ENCODE peak calls at places on chromosome 18, in four cellular contexts. Q is heart right ventricle, N is lower lobe of right lung, C is MM.1S. P is an unnamed sample. For H3K27me3, the result is how much of the 10 kb centered on the place peaks cover.

GRCh38 chr18:48563027-48563426 is 24.2 kb downstream of the CTIF start:
- DNase-seq in Q (no peak), N (no peak), C (no peak), P (peak)

GRCh38 chr18:62505669-62506494 is 16.9 kb upstream of the ZCCHC2 start:
- DNase-seq in Q (no peak), N (no peak), C (peak), P (no peak)

GRCh38 chr18:62634991-62635630 is 80.2 kb upstream of the PHLPP1 start:
- DNase-seq in Q (no peak), N (no peak), C (no peak), P (no peak)

GRCh38 chr18:34976084-34976483 is 65.1 kb upstream of the MAPRE2 start:
- DNase-seq in Q (no peak), N (no peak), C (no peak), P (no peak)

GRCh38 chr18:56927795-56928194 is 219.1 kb upstream of the BOD1L2 start:
- DNase-seq in Q (no peak), N (no peak), C (no peak), P (no peak)

GRCh38 chr18:11976882-11977281 is 4.4 kb upstream of the IMPA2 start:
- DNase-seq in Q (no peak), N (no peak), C (no peak), P (no peak)

GRCh38 chr18:75204262-75204977 is 4.5 kb downstream of the PTGR3 start:
- DNase-seq in Q (peak), N (peak), C (no peak), P (no peak)

GRCh38 chr18:51890762-51891161 is 449.2 kb upstream of the DCC start:
- DNase-seq in Q (no peak), N (no peak), C (no peak), P (peak)

GRCh38 chr18:40109251-40110049 is 1845.6 kb upstream of the PIK3C3 start:
- DNase-seq in Q (no peak), N (no peak), C (peak), P (no peak)

GRCh38 chr18:34695300-34695699 is 14.8 kb upstream of the DTNA start:
- DNase-seq in Q (no peak), N (no peak), C (no peak), P (no peak)

GRCh38 chr18:13564579-13564978 is 161.8 kb downstream of the FAM210A start:
- DNase-seq in Q (peak), N (no peak), C (no peak), P (no peak)

GRCh38 chr18:11883153-11883552 is 25.0 kb downstream of the MPPE1 start:
- DNase-seq in Q (no peak), N (no peak), C (no peak), P (peak)

GRCh38 chr18:9705183-9705864 is 2.8 kb upstream of the RAB31 start:
- DNase-seq in Q (no peak), N (no peak), C (no peak), P (no peak)

GRCh38 chr18:50218432-50219197 is 23.7 kb upstream of the MYO5B start:
- DNase-seq in Q (no peak), N (no peak), C (peak), P (no peak)

GRCh38 chr18:14908541-14908940 is 160.6 kb downstream of the ANKRD30B start:
- DNase-seq in Q (no peak), N (no peak), C (no peak), P (no peak)

GRCh38 chr18:2495381-2495780 is 75.9 kb downstream of the METTL4 start:
- DNase-seq in Q (no peak), N (no peak), C (no peak), P (no peak)

GRCh38 chr18:9433616-9434239 is 41.6 kb upstream of the RALBP1 start:
- DNase-seq in Q (no peak), N (no peak), C (no peak), P (no peak)

GRCh38 chr18:78979682-78980278 is at the start of gene SALL3:
- DNase-seq in Q (no peak), N (no peak), C (no peak), P (no peak)
- H3K27me3 ChIP-seq in Q (half or more), N (half or more), C (under half), P (under half)

DNA sequence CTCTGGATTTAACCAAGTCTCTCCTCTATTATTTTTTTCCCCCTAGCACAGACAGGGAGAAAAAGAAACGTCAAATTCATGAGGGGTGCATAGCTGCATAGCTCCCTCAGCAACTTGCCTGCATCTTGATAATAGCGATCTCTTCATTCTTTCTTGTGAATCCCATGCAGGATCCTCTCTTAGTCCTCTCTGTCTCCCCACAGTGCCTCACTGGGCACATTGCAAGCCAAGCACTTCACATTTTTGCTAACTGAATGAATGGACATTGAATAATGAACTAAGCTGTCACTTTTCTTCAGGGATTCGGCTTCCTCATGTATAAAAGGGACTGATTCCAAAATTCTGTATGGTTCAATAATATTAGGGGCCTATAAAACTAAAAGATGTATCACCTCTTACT is 2.9 kb upstream of the EPB41L3 start:
- DNase-seq in Q (no peak), N (no peak), C (no peak), P (no peak)
- H3K27me3 ChIP-seq in Q (under half), N (under half), C (under half), P (half or more)

GRCh38 chr18:37252342-37252741 is 313.3 kb downstream of the CELF4 start:
- DNase-seq in Q (no peak), N (no peak), C (no peak), P (no peak)

GRCh38 chr18:37252854-37253396 is 312.7 kb downstream of the CELF4 start:
- DNase-seq in Q (no peak), N (no peak), C (no peak), P (no peak)

GRCh38 chr18:37254256-37254880 is 311.2 kb downstream of the CELF4 start:
- DNase-seq in Q (no peak), N (no peak), C (no peak), P (no peak)

GRCh38 chr18:37253424-37254255 is 312.0 kb downstream of the CELF4 start:
- DNase-seq in Q (peak), N (peak), C (peak), P (no peak)

GRCh38 chr18:37254973-37255372 is 310.6 kb downstream of the CELF4 start:
- DNase-seq in Q (no peak), N (no peak), C (no peak), P (no peak)
- H3K27me3 ChIP-seq in Q (half or more), N (half or more), C (under half), P (under half)

GRCh38 chr18:45602926-45603325 is 12.3 kb upstream of the SLC14A2 start:
- DNase-seq in Q (no peak), N (no peak), C (no peak), P (no peak)

GRCh38 chr18:45606007-45606406 is 9.3 kb upstream of the SLC14A2 start:
- DNase-seq in Q (no peak), N (no peak), C (no peak), P (no peak)

GRCh38 chr18:45611943-45612342 is 3.3 kb upstream of the SLC14A2 start:
- DNase-seq in Q (no peak), N (no peak), C (no peak), P (no peak)

DNA sequence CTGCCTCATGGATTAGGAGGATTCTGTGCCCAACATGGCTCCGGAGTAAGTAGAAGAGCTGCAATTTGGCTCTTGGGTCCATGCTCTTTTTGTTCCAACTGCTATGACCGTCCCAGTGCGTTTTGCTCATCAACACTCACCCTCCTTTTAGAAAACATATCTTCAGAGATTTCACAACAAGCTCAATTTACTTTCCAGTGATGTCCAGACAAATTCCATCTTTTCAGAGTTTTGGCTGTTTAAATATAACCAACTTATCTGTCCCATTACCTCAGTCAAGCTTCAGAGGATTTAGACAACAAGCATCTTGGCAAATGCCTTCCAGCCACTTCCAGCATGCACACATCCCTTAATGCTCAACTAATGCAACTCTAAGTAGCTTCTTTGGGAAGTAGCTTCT is 6.9 kb upstream of the SLC14A2 start:
- DNase-seq in Q (no peak), N (no peak), C (no peak), P (no peak)
- H3K27me3 ChIP-seq in Q (under half), N (under half), C (under half), P (under half)

GRCh38 chr18:8375269-8375668 is 234.0 kb upstream of the RAB12 start:
- DNase-seq in Q (no peak), N (no peak), C (no peak), P (no peak)

GRCh38 chr18:8374652-8375051 is 234.6 kb upstream of the RAB12 start:
- DNase-seq in Q (no peak), N (no peak), C (no peak), P (no peak)

GRCh38 chr18:8379187-8379941 is 229.9 kb upstream of the RAB12 start:
- DNase-seq in Q (no peak), N (no peak), C (no peak), P (no peak)

GRCh38 chr18:8373486-8373885 is 235.8 kb upstream of the RAB12 start:
- DNase-seq in Q (no peak), N (no peak), C (no peak), P (no peak)

GRCh38 chr18:8375899-8376512 is 233.2 kb upstream of the RAB12 start:
- DNase-seq in Q (no peak), N (no peak), C (no peak), P (no peak)
- H3K27me3 ChIP-seq in Q (under half), N (under half), C (under half), P (under half)

GRCh38 chr18:812673-813404 is 797 bp upstream of the YES1 start:
- DNase-seq in Q (peak), N (peak), C (peak), P (peak)

GRCh38 chr18:813405-814071 is 1.5 kb upstream of the YES1 start:
- DNase-seq in Q (no peak), N (no peak), C (no peak), P (no peak)

GRCh38 chr18:809985-810642 is 1.9 kb downstream of the YES1 start:
- DNase-seq in Q (no peak), N (no peak), C (peak), P (no peak)

GRCh38 chr18:812123-812672 is at the start of gene YES1:
- DNase-seq in Q (peak), N (peak), C (peak), P (peak)

DNA sequence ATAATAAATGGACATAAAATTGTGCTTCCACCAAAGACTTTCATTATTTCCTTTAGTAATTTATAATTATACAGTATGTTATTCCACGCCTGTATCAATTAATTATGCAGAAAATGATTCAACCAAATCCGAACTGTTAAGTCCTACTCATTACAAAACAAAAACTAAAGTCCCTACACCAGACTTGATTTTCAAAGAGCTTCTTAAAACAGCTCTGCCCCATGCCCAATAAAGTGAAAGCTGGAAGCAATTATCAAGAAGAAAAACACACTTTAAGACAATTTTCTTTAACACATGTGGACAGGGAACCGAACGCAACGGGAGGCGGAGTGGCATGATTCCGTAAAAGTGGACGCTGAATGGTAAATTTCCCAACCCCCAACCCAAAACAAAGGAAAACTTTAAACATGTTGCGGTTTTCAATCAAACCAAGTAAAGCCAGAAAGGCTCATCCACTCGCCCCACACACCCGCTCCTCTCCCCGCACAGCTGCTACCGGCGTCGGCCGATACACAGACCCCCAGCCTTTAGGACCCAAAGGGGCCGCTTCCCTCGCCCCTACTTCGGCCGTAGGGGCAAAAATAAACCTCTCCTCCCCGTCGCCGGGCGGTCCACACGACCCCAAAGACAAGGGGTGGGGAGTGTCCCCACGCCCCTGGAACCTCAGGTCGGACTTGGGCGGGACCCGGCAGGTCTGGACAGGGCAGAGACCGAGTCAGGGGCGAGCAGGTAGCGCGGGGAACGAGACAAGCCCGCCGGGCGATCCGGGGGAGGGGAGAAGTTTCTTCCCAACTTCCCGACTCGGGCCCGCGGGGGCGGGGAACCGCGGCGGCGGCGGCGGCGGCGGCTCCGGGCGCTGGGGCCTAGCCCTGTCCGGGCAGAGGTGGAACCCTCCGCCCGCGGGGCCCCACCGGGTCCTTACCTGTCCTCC is 585 bp downstream of the YES1 start:
- DNase-seq in Q (peak), N (peak), C (no peak), P (peak)
- H3K27me3 ChIP-seq in Q (under half), N (under half), C (under half), P (under half)

DNA sequence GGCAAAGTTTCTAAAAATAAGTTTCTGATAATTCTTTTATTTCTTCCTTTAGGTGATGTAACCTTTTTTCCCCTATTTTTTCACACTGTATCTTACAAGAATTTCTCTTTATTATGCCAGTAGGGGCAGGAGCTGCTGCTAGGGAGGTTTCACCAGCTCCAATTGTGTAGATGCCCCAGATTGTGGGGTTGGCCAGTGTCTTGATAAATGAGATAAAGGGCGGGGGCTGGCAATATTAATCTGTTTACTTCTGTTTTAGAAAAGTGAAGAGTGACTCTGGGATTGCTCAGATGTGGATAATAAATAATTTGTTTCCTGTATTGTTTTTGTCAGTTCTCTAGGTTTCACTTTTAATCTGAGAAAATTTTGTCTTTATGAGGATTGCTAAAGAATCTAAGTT is 190.4 kb downstream of the MC4R start:
- DNase-seq in Q (no peak), N (no peak), C (no peak), P (no peak)
- H3K27me3 ChIP-seq in Q (under half), N (under half), C (under half), P (under half)

P was measured in SJSA1.